ENCODE peak calls at places on chromosomes 5 and 9, in six cellular contexts. One of them, this sample, is unnamed.
A peak's percentile ranks its signal among the peaks of the same experiment; 100 is the strongest.

GRCh38 chr5:179679014-179679674 is 1.7 kb downstream of the CBY3 start:
- DNase-seq in T47D: no peak
- DNase-seq in lung microvascular endothelial cell: peak; percentile 76
- DNase-seq in stimulated activated CD4-positive, alpha-beta T cell treated with anti-CD3 and anti-CD28 coated beads, Interleukin-1b, Interleukin-23, amount 100 ng/mL, for 1 hour: peak; percentile 46
- DNase-seq in upper lobe of right lung: peak; percentile 90
- DNase-seq in stimulated activated CD8-positive, alpha-beta memory T cell treated with anti-CD3 and anti-CD28 coated beads, Interleukin-4, amount 100 ng/mL, for 4 hours: no peak
- DNase-seq in this sample: no peak

GRCh38 chr5:132776077-132776931 is 735 bp downstream of the SEPTIN8 start:
- DNase-seq in T47D: no peak
- DNase-seq in lung microvascular endothelial cell: peak; percentile 44
- DNase-seq in stimulated activated CD4-positive, alpha-beta T cell treated with anti-CD3 and anti-CD28 coated beads, Interleukin-1b, Interleukin-23, amount 100 ng/mL, for 1 hour: no peak
- DNase-seq in upper lobe of right lung: no peak
- DNase-seq in stimulated activated CD8-positive, alpha-beta memory T cell treated with anti-CD3 and anti-CD28 coated beads, Interleukin-4, amount 100 ng/mL, for 4 hours: no peak
- DNase-seq in this sample: no peak

GRCh38 chr9:28999806-29000205 is 1426.5 kb upstream of the C9orf72 start:
- DNase-seq in T47D: no peak
- DNase-seq in lung microvascular endothelial cell: no peak
- DNase-seq in stimulated activated CD4-positive, alpha-beta T cell treated with anti-CD3 and anti-CD28 coated beads, Interleukin-1b, Interleukin-23, amount 100 ng/mL, for 1 hour: no peak
- DNase-seq in upper lobe of right lung: no peak
- DNase-seq in stimulated activated CD8-positive, alpha-beta memory T cell treated with anti-CD3 and anti-CD28 coated beads, Interleukin-4, amount 100 ng/mL, for 4 hours: no peak
- DNase-seq in this sample: no peak

GRCh38 chr5:154523704-154524103 is 45.7 kb upstream of the HAND1 start:
- DNase-seq in T47D: no peak
- DNase-seq in lung microvascular endothelial cell: no peak
- DNase-seq in stimulated activated CD4-positive, alpha-beta T cell treated with anti-CD3 and anti-CD28 coated beads, Interleukin-1b, Interleukin-23, amount 100 ng/mL, for 1 hour: no peak
- DNase-seq in upper lobe of right lung: peak; percentile 55
- DNase-seq in stimulated activated CD8-positive, alpha-beta memory T cell treated with anti-CD3 and anti-CD28 coated beads, Interleukin-4, amount 100 ng/mL, for 4 hours: no peak
- DNase-seq in this sample: no peak

GRCh38 chr9:101093620-101094019 is 65.1 kb downstream of the PLPPR1 start:
- DNase-seq in T47D: no peak
- DNase-seq in lung microvascular endothelial cell: peak; percentile 25
- DNase-seq in stimulated activated CD4-positive, alpha-beta T cell treated with anti-CD3 and anti-CD28 coated beads, Interleukin-1b, Interleukin-23, amount 100 ng/mL, for 1 hour: no peak
- DNase-seq in upper lobe of right lung: no peak
- DNase-seq in stimulated activated CD8-positive, alpha-beta memory T cell treated with anti-CD3 and anti-CD28 coated beads, Interleukin-4, amount 100 ng/mL, for 4 hours: no peak
- DNase-seq in this sample: no peak

GRCh38 chr5:42572313-42572712 is 149.1 kb downstream of the GHR start:
- DNase-seq in T47D: no peak
- DNase-seq in lung microvascular endothelial cell: no peak
- DNase-seq in stimulated activated CD4-positive, alpha-beta T cell treated with anti-CD3 and anti-CD28 coated beads, Interleukin-1b, Interleukin-23, amount 100 ng/mL, for 1 hour: no peak
- DNase-seq in upper lobe of right lung: no peak
- DNase-seq in stimulated activated CD8-positive, alpha-beta memory T cell treated with anti-CD3 and anti-CD28 coated beads, Interleukin-4, amount 100 ng/mL, for 4 hours: no peak
- DNase-seq in this sample: no peak

GRCh38 chr5:76664065-76664464 is 40.9 kb upstream of the F2RL2 start:
- DNase-seq in T47D: no peak
- DNase-seq in lung microvascular endothelial cell: no peak
- DNase-seq in stimulated activated CD4-positive, alpha-beta T cell treated with anti-CD3 and anti-CD28 coated beads, Interleukin-1b, Interleukin-23, amount 100 ng/mL, for 1 hour: no peak
- DNase-seq in upper lobe of right lung: no peak
- DNase-seq in stimulated activated CD8-positive, alpha-beta memory T cell treated with anti-CD3 and anti-CD28 coated beads, Interleukin-4, amount 100 ng/mL, for 4 hours: no peak
- DNase-seq in this sample: no peak

GRCh38 chr5:61228691-61229280 is 66.5 kb upstream of the SMIM15 start:
- DNase-seq in T47D: no peak
- DNase-seq in lung microvascular endothelial cell: peak; percentile 45
- DNase-seq in stimulated activated CD4-positive, alpha-beta T cell treated with anti-CD3 and anti-CD28 coated beads, Interleukin-1b, Interleukin-23, amount 100 ng/mL, for 1 hour: no peak
- DNase-seq in upper lobe of right lung: no peak
- DNase-seq in stimulated activated CD8-positive, alpha-beta memory T cell treated with anti-CD3 and anti-CD28 coated beads, Interleukin-4, amount 100 ng/mL, for 4 hours: no peak
- DNase-seq in this sample: no peak

GRCh38 chr9:123357748-123358059 is 1.7 kb downstream of the CRB2 start:
- DNase-seq in T47D: no peak
- DNase-seq in lung microvascular endothelial cell: no peak
- DNase-seq in stimulated activated CD4-positive, alpha-beta T cell treated with anti-CD3 and anti-CD28 coated beads, Interleukin-1b, Interleukin-23, amount 100 ng/mL, for 1 hour: no peak
- DNase-seq in upper lobe of right lung: no peak
- DNase-seq in stimulated activated CD8-positive, alpha-beta memory T cell treated with anti-CD3 and anti-CD28 coated beads, Interleukin-4, amount 100 ng/mL, for 4 hours: no peak
- DNase-seq in this sample: no peak

GRCh38 chr9:38066167-38066906 is 2.7 kb downstream of the SHB start:
- DNase-seq in T47D: no peak
- DNase-seq in lung microvascular endothelial cell: no peak
- DNase-seq in stimulated activated CD4-positive, alpha-beta T cell treated with anti-CD3 and anti-CD28 coated beads, Interleukin-1b, Interleukin-23, amount 100 ng/mL, for 1 hour: no peak
- DNase-seq in upper lobe of right lung: peak; percentile 57
- DNase-seq in stimulated activated CD8-positive, alpha-beta memory T cell treated with anti-CD3 and anti-CD28 coated beads, Interleukin-4, amount 100 ng/mL, for 4 hours: no peak
- DNase-seq in this sample: no peak

GRCh38 chr9:117714282-117714681 is 10.1 kb downstream of the TLR4 start:
- DNase-seq in T47D: no peak
- DNase-seq in lung microvascular endothelial cell: no peak
- DNase-seq in stimulated activated CD4-positive, alpha-beta T cell treated with anti-CD3 and anti-CD28 coated beads, Interleukin-1b, Interleukin-23, amount 100 ng/mL, for 1 hour: no peak
- DNase-seq in upper lobe of right lung: no peak
- DNase-seq in stimulated activated CD8-positive, alpha-beta memory T cell treated with anti-CD3 and anti-CD28 coated beads, Interleukin-4, amount 100 ng/mL, for 4 hours: no peak
- DNase-seq in this sample: no peak

GRCh38 chr5:53424691-53425597 is 55.5 kb upstream of the FST start:
- DNase-seq in T47D: no peak
- DNase-seq in lung microvascular endothelial cell: no peak
- DNase-seq in stimulated activated CD4-positive, alpha-beta T cell treated with anti-CD3 and anti-CD28 coated beads, Interleukin-1b, Interleukin-23, amount 100 ng/mL, for 1 hour: no peak
- DNase-seq in upper lobe of right lung: no peak
- DNase-seq in stimulated activated CD8-positive, alpha-beta memory T cell treated with anti-CD3 and anti-CD28 coated beads, Interleukin-4, amount 100 ng/mL, for 4 hours: no peak
- DNase-seq in this sample: no peak

GRCh38 chr9:131068076-131068816 is 28.1 kb upstream of the AIF1L start:
- DNase-seq in T47D: no peak
- DNase-seq in lung microvascular endothelial cell: no peak
- DNase-seq in stimulated activated CD4-positive, alpha-beta T cell treated with anti-CD3 and anti-CD28 coated beads, Interleukin-1b, Interleukin-23, amount 100 ng/mL, for 1 hour: no peak
- DNase-seq in upper lobe of right lung: no peak
- DNase-seq in stimulated activated CD8-positive, alpha-beta memory T cell treated with anti-CD3 and anti-CD28 coated beads, Interleukin-4, amount 100 ng/mL, for 4 hours: no peak
- DNase-seq in this sample: no peak

GRCh38 chr9:33082538-33083326 is 6.3 kb upstream of the SMU1 start:
- DNase-seq in T47D: no peak
- DNase-seq in lung microvascular endothelial cell: peak; percentile 60
- DNase-seq in stimulated activated CD4-positive, alpha-beta T cell treated with anti-CD3 and anti-CD28 coated beads, Interleukin-1b, Interleukin-23, amount 100 ng/mL, for 1 hour: no peak
- DNase-seq in upper lobe of right lung: no peak
- DNase-seq in stimulated activated CD8-positive, alpha-beta memory T cell treated with anti-CD3 and anti-CD28 coated beads, Interleukin-4, amount 100 ng/mL, for 4 hours: no peak
- DNase-seq in this sample: peak; percentile 66

GRCh38 chr5:126334755-126335154 is 88.5 kb upstream of the GRAMD2B start:
- DNase-seq in T47D: no peak
- DNase-seq in lung microvascular endothelial cell: no peak
- DNase-seq in stimulated activated CD4-positive, alpha-beta T cell treated with anti-CD3 and anti-CD28 coated beads, Interleukin-1b, Interleukin-23, amount 100 ng/mL, for 1 hour: no peak
- DNase-seq in upper lobe of right lung: no peak
- DNase-seq in stimulated activated CD8-positive, alpha-beta memory T cell treated with anti-CD3 and anti-CD28 coated beads, Interleukin-4, amount 100 ng/mL, for 4 hours: no peak
- DNase-seq in this sample: no peak

GRCh38 chr9:35341585-35341984 is 148.3 kb upstream of the RUSC2 start:
- DNase-seq in T47D: no peak
- DNase-seq in lung microvascular endothelial cell: peak; percentile 91
- DNase-seq in stimulated activated CD4-positive, alpha-beta T cell treated with anti-CD3 and anti-CD28 coated beads, Interleukin-1b, Interleukin-23, amount 100 ng/mL, for 1 hour: no peak
- DNase-seq in upper lobe of right lung: peak; percentile 71
- DNase-seq in stimulated activated CD8-positive, alpha-beta memory T cell treated with anti-CD3 and anti-CD28 coated beads, Interleukin-4, amount 100 ng/mL, for 4 hours: no peak
- DNase-seq in this sample: no peak

GRCh38 chr5:136094913-136095641 is 37.6 kb upstream of the SMAD5 start:
- DNase-seq in T47D: no peak
- DNase-seq in lung microvascular endothelial cell: no peak
- DNase-seq in stimulated activated CD4-positive, alpha-beta T cell treated with anti-CD3 and anti-CD28 coated beads, Interleukin-1b, Interleukin-23, amount 100 ng/mL, for 1 hour: no peak
- DNase-seq in upper lobe of right lung: no peak
- DNase-seq in stimulated activated CD8-positive, alpha-beta memory T cell treated with anti-CD3 and anti-CD28 coated beads, Interleukin-4, amount 100 ng/mL, for 4 hours: no peak
- DNase-seq in this sample: no peak

GRCh38 chr5:59543826-59544442 is 349.6 kb downstream of the PDE4D start:
- DNase-seq in T47D: no peak
- DNase-seq in lung microvascular endothelial cell: no peak
- DNase-seq in stimulated activated CD4-positive, alpha-beta T cell treated with anti-CD3 and anti-CD28 coated beads, Interleukin-1b, Interleukin-23, amount 100 ng/mL, for 1 hour: no peak
- DNase-seq in upper lobe of right lung: no peak
- DNase-seq in stimulated activated CD8-positive, alpha-beta memory T cell treated with anti-CD3 and anti-CD28 coated beads, Interleukin-4, amount 100 ng/mL, for 4 hours: no peak
- DNase-seq in this sample: no peak

GRCh38 chr5:160269017-160269416 is 39.7 kb downstream of the FABP6 start:
- DNase-seq in T47D: no peak
- DNase-seq in lung microvascular endothelial cell: peak; percentile 90
- DNase-seq in stimulated activated CD4-positive, alpha-beta T cell treated with anti-CD3 and anti-CD28 coated beads, Interleukin-1b, Interleukin-23, amount 100 ng/mL, for 1 hour: no peak
- DNase-seq in upper lobe of right lung: peak; percentile 94
- DNase-seq in stimulated activated CD8-positive, alpha-beta memory T cell treated with anti-CD3 and anti-CD28 coated beads, Interleukin-4, amount 100 ng/mL, for 4 hours: no peak
- DNase-seq in this sample: no peak

GRCh38 chr9:83023151-83023550 is 39.8 kb downstream of the RASEF start:
- DNase-seq in T47D: no peak
- DNase-seq in lung microvascular endothelial cell: no peak
- DNase-seq in stimulated activated CD4-positive, alpha-beta T cell treated with anti-CD3 and anti-CD28 coated beads, Interleukin-1b, Interleukin-23, amount 100 ng/mL, for 1 hour: no peak
- DNase-seq in upper lobe of right lung: no peak
- DNase-seq in stimulated activated CD8-positive, alpha-beta memory T cell treated with anti-CD3 and anti-CD28 coated beads, Interleukin-4, amount 100 ng/mL, for 4 hours: no peak
- DNase-seq in this sample: no peak

GRCh38 chr5:969421-969839 is 39.2 kb upstream of the NKD2 start:
- DNase-seq in T47D: no peak
- DNase-seq in lung microvascular endothelial cell: no peak
- DNase-seq in stimulated activated CD4-positive, alpha-beta T cell treated with anti-CD3 and anti-CD28 coated beads, Interleukin-1b, Interleukin-23, amount 100 ng/mL, for 1 hour: no peak
- DNase-seq in upper lobe of right lung: peak; percentile 49
- DNase-seq in stimulated activated CD8-positive, alpha-beta memory T cell treated with anti-CD3 and anti-CD28 coated beads, Interleukin-4, amount 100 ng/mL, for 4 hours: no peak
- DNase-seq in this sample: no peak

GRCh38 chr9:85053206-85053605 is 383.7 kb downstream of the NTRK2 start:
- DNase-seq in T47D: no peak
- DNase-seq in lung microvascular endothelial cell: no peak
- DNase-seq in stimulated activated CD4-positive, alpha-beta T cell treated with anti-CD3 and anti-CD28 coated beads, Interleukin-1b, Interleukin-23, amount 100 ng/mL, for 1 hour: no peak
- DNase-seq in upper lobe of right lung: no peak
- DNase-seq in stimulated activated CD8-positive, alpha-beta memory T cell treated with anti-CD3 and anti-CD28 coated beads, Interleukin-4, amount 100 ng/mL, for 4 hours: no peak
- DNase-seq in this sample: no peak

GRCh38 chr5:146805099-146805498 is 73.5 kb downstream of the PPP2R2B start:
- DNase-seq in T47D: no peak
- DNase-seq in lung microvascular endothelial cell: no peak
- DNase-seq in stimulated activated CD4-positive, alpha-beta T cell treated with anti-CD3 and anti-CD28 coated beads, Interleukin-1b, Interleukin-23, amount 100 ng/mL, for 1 hour: no peak
- DNase-seq in upper lobe of right lung: no peak
- DNase-seq in stimulated activated CD8-positive, alpha-beta memory T cell treated with anti-CD3 and anti-CD28 coated beads, Interleukin-4, amount 100 ng/mL, for 4 hours: no peak
- DNase-seq in this sample: no peak

GRCh38 chr9:120161801-120162200 is 418.2 kb downstream of the CDK5RAP2 start:
- DNase-seq in T47D: no peak
- DNase-seq in lung microvascular endothelial cell: no peak
- DNase-seq in stimulated activated CD4-positive, alpha-beta T cell treated with anti-CD3 and anti-CD28 coated beads, Interleukin-1b, Interleukin-23, amount 100 ng/mL, for 1 hour: no peak
- DNase-seq in upper lobe of right lung: no peak
- DNase-seq in stimulated activated CD8-positive, alpha-beta memory T cell treated with anti-CD3 and anti-CD28 coated beads, Interleukin-4, amount 100 ng/mL, for 4 hours: no peak
- DNase-seq in this sample: no peak

GRCh38 chr9:6024035-6024554 is 8.7 kb upstream of the RANBP6 start:
- DNase-seq in T47D: no peak
- DNase-seq in lung microvascular endothelial cell: no peak
- DNase-seq in stimulated activated CD4-positive, alpha-beta T cell treated with anti-CD3 and anti-CD28 coated beads, Interleukin-1b, Interleukin-23, amount 100 ng/mL, for 1 hour: no peak
- DNase-seq in upper lobe of right lung: no peak
- DNase-seq in stimulated activated CD8-positive, alpha-beta memory T cell treated with anti-CD3 and anti-CD28 coated beads, Interleukin-4, amount 100 ng/mL, for 4 hours: no peak
- DNase-seq in this sample: no peak

This sample was measured in cerebellar nuclear complex.